ENCODE peak calls at places on chromosomes 13 and 19, in nine cellular contexts. One of them, this sample, is unnamed.

GRCh38 chr13:105442941-105443340 is 1092.5 kb downstream of the EFNB2 start:
- DNase-seq in NCI-H510A: no peak
- DNase-seq in stimulated activated CD8-positive, alpha-beta memory T cell treated with anti-CD3 and anti-CD28 coated beads, Interleukin-2, amount 100 ng/mL, for 1 hour: no peak
- DNase-seq in T-helper 1 cell: no peak
- DNase-seq in right lobe of liver: no peak
- DNase-seq in CD4-positive, alpha-beta T cell: no peak
- DNase-seq in left ventricle myocardium inferior: no peak
- DNase-seq in A673: peak
- DNase-seq in testis: no peak
- DNase-seq in this sample: peak

GRCh38 chr13:39016789-39017188 is 21.1 kb downstream of the PROSER1 start:
- DNase-seq in stimulated activated CD8-positive, alpha-beta memory T cell treated with anti-CD3 and anti-CD28 coated beads, Interleukin-2, amount 100 ng/mL, for 1 hour: no peak
- DNase-seq in A673: peak
- DNase-seq in left ventricle myocardium inferior: no peak
- DNase-seq in testis: peak
- DNase-seq in T-helper 1 cell: no peak
- DNase-seq in NCI-H510A: no peak
- DNase-seq in right lobe of liver: no peak
- DNase-seq in CD4-positive, alpha-beta T cell: no peak
- DNase-seq in this sample: peak

GRCh38 chr19:4969772-4970531 is 1.0 kb downstream of the KDM4B start:
- DNase-seq in right lobe of liver: peak
- DNase-seq in testis: peak
- DNase-seq in CD4-positive, alpha-beta T cell: no peak
- DNase-seq in stimulated activated CD8-positive, alpha-beta memory T cell treated with anti-CD3 and anti-CD28 coated beads, Interleukin-2, amount 100 ng/mL, for 1 hour: no peak
- DNase-seq in A673: peak
- DNase-seq in NCI-H510A: no peak
- DNase-seq in left ventricle myocardium inferior: no peak
- DNase-seq in T-helper 1 cell: no peak
- DNase-seq in this sample: no peak

GRCh38 chr13:97335488-97336134 is 98.4 kb upstream of the RAP2A start:
- DNase-seq in testis: no peak
- DNase-seq in A673: no peak
- DNase-seq in NCI-H510A: no peak
- DNase-seq in CD4-positive, alpha-beta T cell: no peak
- DNase-seq in left ventricle myocardium inferior: no peak
- DNase-seq in stimulated activated CD8-positive, alpha-beta memory T cell treated with anti-CD3 and anti-CD28 coated beads, Interleukin-2, amount 100 ng/mL, for 1 hour: no peak
- DNase-seq in T-helper 1 cell: no peak
- DNase-seq in right lobe of liver: no peak
- DNase-seq in this sample: no peak

GRCh38 chr19:35779033-35779432 is 3.7 kb downstream of the ARHGAP33 start:
- DNase-seq in stimulated activated CD8-positive, alpha-beta memory T cell treated with anti-CD3 and anti-CD28 coated beads, Interleukin-2, amount 100 ng/mL, for 1 hour: no peak
- DNase-seq in testis: no peak
- DNase-seq in right lobe of liver: no peak
- DNase-seq in NCI-H510A: no peak
- DNase-seq in A673: no peak
- DNase-seq in T-helper 1 cell: no peak
- DNase-seq in left ventricle myocardium inferior: no peak
- DNase-seq in CD4-positive, alpha-beta T cell: no peak
- DNase-seq in this sample: no peak

GRCh38 chr13:99307247-99307646 is at the start of gene GPR183:
- DNase-seq in T-helper 1 cell: peak
- DNase-seq in A673: no peak
- DNase-seq in CD4-positive, alpha-beta T cell: no peak
- DNase-seq in stimulated activated CD8-positive, alpha-beta memory T cell treated with anti-CD3 and anti-CD28 coated beads, Interleukin-2, amount 100 ng/mL, for 1 hour: no peak
- DNase-seq in left ventricle myocardium inferior: no peak
- DNase-seq in NCI-H510A: no peak
- DNase-seq in right lobe of liver: no peak
- DNase-seq in testis: no peak
- DNase-seq in this sample: no peak

GRCh38 chr13:112752711-112753541 is 63.1 kb downstream of the ATP11A start:
- DNase-seq in A673: no peak
- DNase-seq in T-helper 1 cell: no peak
- DNase-seq in left ventricle myocardium inferior: no peak
- DNase-seq in NCI-H510A: no peak
- DNase-seq in stimulated activated CD8-positive, alpha-beta memory T cell treated with anti-CD3 and anti-CD28 coated beads, Interleukin-2, amount 100 ng/mL, for 1 hour: no peak
- DNase-seq in CD4-positive, alpha-beta T cell: peak
- DNase-seq in right lobe of liver: no peak
- DNase-seq in testis: no peak
- DNase-seq in this sample: no peak

GRCh38 chr13:98896868-98897144 is 81.1 kb downstream of the DOCK9 start:
- DNase-seq in T-helper 1 cell: no peak
- DNase-seq in right lobe of liver: no peak
- DNase-seq in A673: no peak
- DNase-seq in left ventricle myocardium inferior: no peak
- DNase-seq in CD4-positive, alpha-beta T cell: no peak
- DNase-seq in NCI-H510A: no peak
- DNase-seq in stimulated activated CD8-positive, alpha-beta memory T cell treated with anti-CD3 and anti-CD28 coated beads, Interleukin-2, amount 100 ng/mL, for 1 hour: no peak
- DNase-seq in testis: no peak
- DNase-seq in this sample: no peak

GRCh38 chr13:65638572-65639168 is 1591.5 kb downstream of the PCDH9 start:
- DNase-seq in T-helper 1 cell: no peak
- DNase-seq in testis: peak
- DNase-seq in A673: peak
- DNase-seq in stimulated activated CD8-positive, alpha-beta memory T cell treated with anti-CD3 and anti-CD28 coated beads, Interleukin-2, amount 100 ng/mL, for 1 hour: no peak
- DNase-seq in CD4-positive, alpha-beta T cell: no peak
- DNase-seq in right lobe of liver: no peak
- DNase-seq in NCI-H510A: no peak
- DNase-seq in left ventricle myocardium inferior: no peak
- DNase-seq in this sample: peak

GRCh38 chr13:27425918-27426630 is 1.7 kb downstream of the GTF3A start:
- DNase-seq in stimulated activated CD8-positive, alpha-beta memory T cell treated with anti-CD3 and anti-CD28 coated beads, Interleukin-2, amount 100 ng/mL, for 1 hour: peak
- DNase-seq in left ventricle myocardium inferior: peak
- DNase-seq in NCI-H510A: peak
- DNase-seq in right lobe of liver: peak
- DNase-seq in A673: peak
- DNase-seq in T-helper 1 cell: peak
- DNase-seq in CD4-positive, alpha-beta T cell: peak
- DNase-seq in testis: peak
- DNase-seq in this sample: peak

GRCh38 chr13:94324409-94325147 is 154.9 kb downstream of the DCT start:
- DNase-seq in CD4-positive, alpha-beta T cell: no peak
- DNase-seq in NCI-H510A: no peak
- DNase-seq in testis: no peak
- DNase-seq in right lobe of liver: no peak
- DNase-seq in T-helper 1 cell: no peak
- DNase-seq in left ventricle myocardium inferior: no peak
- DNase-seq in stimulated activated CD8-positive, alpha-beta memory T cell treated with anti-CD3 and anti-CD28 coated beads, Interleukin-2, amount 100 ng/mL, for 1 hour: no peak
- DNase-seq in A673: no peak
- DNase-seq in this sample: no peak

GRCh38 chr13:43245374-43245964 is 222.1 kb downstream of the DNAJC15 start:
- DNase-seq in testis: no peak
- DNase-seq in right lobe of liver: no peak
- DNase-seq in CD4-positive, alpha-beta T cell: no peak
- DNase-seq in stimulated activated CD8-positive, alpha-beta memory T cell treated with anti-CD3 and anti-CD28 coated beads, Interleukin-2, amount 100 ng/mL, for 1 hour: no peak
- DNase-seq in A673: no peak
- DNase-seq in NCI-H510A: no peak
- DNase-seq in left ventricle myocardium inferior: no peak
- DNase-seq in T-helper 1 cell: no peak
- DNase-seq in this sample: no peak

GRCh38 chr13:24178847-24179845 is 18.6 kb downstream of the SPATA13 start:
- DNase-seq in NCI-H510A: no peak
- DNase-seq in A673: no peak
- DNase-seq in T-helper 1 cell: no peak
- DNase-seq in right lobe of liver: no peak
- DNase-seq in stimulated activated CD8-positive, alpha-beta memory T cell treated with anti-CD3 and anti-CD28 coated beads, Interleukin-2, amount 100 ng/mL, for 1 hour: no peak
- DNase-seq in testis: no peak
- DNase-seq in left ventricle myocardium inferior: no peak
- DNase-seq in CD4-positive, alpha-beta T cell: no peak
- DNase-seq in this sample: no peak

GRCh38 chr19:10227215-10227971 is 3.7 kb downstream of the S1PR2 start:
- DNase-seq in NCI-H510A: no peak
- DNase-seq in stimulated activated CD8-positive, alpha-beta memory T cell treated with anti-CD3 and anti-CD28 coated beads, Interleukin-2, amount 100 ng/mL, for 1 hour: no peak
- DNase-seq in T-helper 1 cell: no peak
- DNase-seq in left ventricle myocardium inferior: peak
- DNase-seq in testis: peak
- DNase-seq in right lobe of liver: no peak
- DNase-seq in A673: no peak
- DNase-seq in CD4-positive, alpha-beta T cell: no peak
- DNase-seq in this sample: no peak

GRCh38 chr13:71240906-71241305 is 626.1 kb downstream of the DACH1 start:
- DNase-seq in stimulated activated CD8-positive, alpha-beta memory T cell treated with anti-CD3 and anti-CD28 coated beads, Interleukin-2, amount 100 ng/mL, for 1 hour: no peak
- DNase-seq in A673: peak
- DNase-seq in T-helper 1 cell: no peak
- DNase-seq in NCI-H510A: no peak
- DNase-seq in right lobe of liver: no peak
- DNase-seq in testis: no peak
- DNase-seq in left ventricle myocardium inferior: no peak
- DNase-seq in CD4-positive, alpha-beta T cell: no peak
- DNase-seq in this sample: peak

GRCh38 chr19:38412961-38413360 is 10.1 kb downstream of the FAM98C start:
- DNase-seq in A673: no peak
- DNase-seq in right lobe of liver: no peak
- DNase-seq in testis: no peak
- DNase-seq in T-helper 1 cell: no peak
- DNase-seq in CD4-positive, alpha-beta T cell: no peak
- DNase-seq in stimulated activated CD8-positive, alpha-beta memory T cell treated with anti-CD3 and anti-CD28 coated beads, Interleukin-2, amount 100 ng/mL, for 1 hour: no peak
- DNase-seq in NCI-H510A: no peak
- DNase-seq in left ventricle myocardium inferior: no peak
- DNase-seq in this sample: no peak

GRCh38 chr13:100543872-100544602 is 44.6 kb downstream of the GGACT start:
- DNase-seq in stimulated activated CD8-positive, alpha-beta memory T cell treated with anti-CD3 and anti-CD28 coated beads, Interleukin-2, amount 100 ng/mL, for 1 hour: no peak
- DNase-seq in left ventricle myocardium inferior: no peak
- DNase-seq in T-helper 1 cell: no peak
- DNase-seq in NCI-H510A: no peak
- DNase-seq in CD4-positive, alpha-beta T cell: no peak
- DNase-seq in testis: no peak
- DNase-seq in A673: no peak
- DNase-seq in right lobe of liver: peak
- DNase-seq in this sample: no peak

GRCh38 chr19:30151081-30151480 is 209.0 kb downstream of the URI1 start:
- DNase-seq in A673: no peak
- DNase-seq in stimulated activated CD8-positive, alpha-beta memory T cell treated with anti-CD3 and anti-CD28 coated beads, Interleukin-2, amount 100 ng/mL, for 1 hour: no peak
- DNase-seq in CD4-positive, alpha-beta T cell: no peak
- DNase-seq in left ventricle myocardium inferior: no peak
- DNase-seq in NCI-H510A: no peak
- DNase-seq in right lobe of liver: no peak
- DNase-seq in testis: no peak
- DNase-seq in T-helper 1 cell: no peak
- DNase-seq in this sample: no peak

This sample was measured in NCI-H1105 treated with DMSO at 0.1 percent for 48 hours.